ENCODE peak calls at places on chromosomes 11 and 22, in four cellular contexts. One of them, this sample, is unnamed.

GRCh38 chr11:120748485-120748814 is 236.9 kb downstream of the GRIK4 start:
- DNase-seq in amniotic stem cell: no peak
- DNase-seq in NCI-H460: no peak
- DNase-seq in NCI-H774: no peak
- DNase-seq in this sample: no peak

GRCh38 chr22:32322986-32323385 is 34.7 kb upstream of the RFPL3 start:
- DNase-seq in amniotic stem cell: no peak
- DNase-seq in NCI-H460: no peak
- DNase-seq in NCI-H774: no peak
- DNase-seq in this sample: no peak

GRCh38 chr11:20429216-20429615 is 41.7 kb downstream of the PRMT3 start:
- DNase-seq in amniotic stem cell: no peak
- DNase-seq in NCI-H460: no peak
- DNase-seq in NCI-H774: no peak
- DNase-seq in this sample: no peak

GRCh38 chr22:35400335-35400680 is 368 bp downstream of the MCM5 start:
- DNase-seq in amniotic stem cell: no peak
- DNase-seq in NCI-H460: no peak
- DNase-seq in NCI-H774: no peak
- DNase-seq in this sample: no peak

GRCh38 chr22:29799217-29799680 is 32.1 kb downstream of the UQCR10 start:
- DNase-seq in amniotic stem cell: peak
- DNase-seq in NCI-H460: peak
- DNase-seq in NCI-H774: no peak
- DNase-seq in this sample: peak

GRCh38 chr11:108333403-108333899 is 110.6 kb downstream of the ATM start:
- DNase-seq in amniotic stem cell: no peak
- DNase-seq in NCI-H460: no peak
- DNase-seq in NCI-H774: no peak
- DNase-seq in this sample: no peak

GRCh38 chr11:72625746-72626636 is 48.2 kb downstream of the PDE2A start:
- DNase-seq in amniotic stem cell: no peak
- DNase-seq in NCI-H460: no peak
- DNase-seq in NCI-H774: no peak
- DNase-seq in this sample: no peak

GRCh38 chr22:29707471-29707870 is 12.3 kb upstream of the CABP7 start:
- DNase-seq in amniotic stem cell: no peak
- DNase-seq in NCI-H460: no peak
- DNase-seq in NCI-H774: no peak
- DNase-seq in this sample: no peak

GRCh38 chr22:30253205-30253852 is 6.8 kb upstream of the LIF start:
- DNase-seq in amniotic stem cell: no peak
- DNase-seq in NCI-H460: peak
- DNase-seq in NCI-H774: peak
- DNase-seq in this sample: no peak